ENCODE peak calls at places on chromosome 10, in seven cellular contexts. O, B, P, E, Z, C and F are unnamed samples.

GRCh38 chr10:52777414-52777813 is 4.8 kb upstream of the MBL2 start:
- DNase-seq in Z (no peak), B (no peak), O (no peak), P (no peak), C (no peak), E (no peak), F (no peak)

GRCh38 chr10:112614072-112614471 is 167.1 kb downstream of the VTI1A start:
- DNase-seq in Z (no peak), O (no peak), P (no peak), C (no peak), E (no peak), B (no peak), F (no peak)

GRCh38 chr10:92574545-92575377 is 868 bp upstream of the IDE start:
- DNase-seq in B (no peak), E (peak), C (no peak), Z (peak), O (peak), P (no peak), F (no peak)

GRCh38 chr10:70458329-70459060 is 17.0 kb upstream of the NODAL start:
- DNase-seq in O (no peak), P (peak), B (peak), E (peak), C (peak), Z (peak), F (no peak)

GRCh38 chr10:61795147-61795546 is 106.4 kb upstream of the ARID5B start:
- DNase-seq in O (no peak), P (no peak), B (no peak), Z (no peak), C (no peak), E (no peak), F (no peak)

GRCh38 chr10:36621346-36621745 is 504.1 kb upstream of the ANKRD30A start:
- DNase-seq in E (peak), P (no peak), B (no peak), C (no peak), O (no peak), Z (no peak), F (no peak)

GRCh38 chr10:70675496-70676161 is 3.3 kb downstream of the ADAMTS14 start:
- DNase-seq in O (peak), Z (no peak), C (no peak), P (no peak), B (no peak), E (no peak), F (peak)

GRCh38 chr10:73809061-73809818 is 2.2 kb downstream of the NDST2 start:
- DNase-seq in Z (no peak), C (no peak), B (no peak), P (no peak), E (no peak), O (no peak), F (no peak)

GRCh38 chr10:86671985-86672710 is 3.8 kb downstream of the LDB3 start:
- DNase-seq in Z (peak), O (no peak), B (no peak), E (no peak), P (peak), C (no peak), F (no peak)

GRCh38 chr10:90805211-90805610 is 52.6 kb downstream of the HTR7 start:
- DNase-seq in E (no peak), B (no peak), O (no peak), Z (no peak), C (no peak), P (no peak), F (no peak)

GRCh38 chr10:78700413-78700812 is 368.4 kb upstream of the ZMIZ1 start:
- DNase-seq in B (no peak), C (no peak), O (no peak), Z (no peak), P (peak), E (peak), F (no peak)

GRCh38 chr10:100303724-100304319 is 17.3 kb upstream of the BLOC1S2 start:
- DNase-seq in O (peak), Z (peak), E (peak), B (no peak), C (peak), P (no peak), F (no peak)

GRCh38 chr10:102619281-102619981 is 24.8 kb upstream of the TRIM8 start:
- DNase-seq in C (no peak), Z (no peak), P (no peak), B (no peak), E (no peak), O (no peak), F (peak)
- TF ChIP-seq CTCF in C (no peak), Z (no peak), P (no peak), B (no peak), E (no peak), O (no peak), F (no peak)

DNA sequence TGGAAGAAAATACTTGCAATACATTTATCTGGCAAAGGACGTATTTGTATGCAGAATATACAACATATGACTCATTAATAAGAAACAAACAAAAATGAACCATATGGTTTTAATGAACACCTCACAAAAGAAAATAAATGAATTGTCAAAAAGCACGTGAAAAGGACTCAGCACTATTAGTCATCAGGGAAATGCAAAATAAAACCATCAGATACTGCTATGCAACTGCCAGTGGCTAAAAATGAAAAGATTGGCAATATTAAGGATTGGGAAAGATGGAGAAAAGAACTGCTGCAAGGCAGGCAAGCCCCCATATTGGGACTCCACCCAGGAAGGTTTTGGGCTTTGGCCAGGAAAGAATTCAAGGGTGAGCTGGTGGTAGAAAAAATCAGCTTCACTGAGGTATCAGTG is 72.8 kb downstream of the CUBN start:
- DNase-seq in C (no peak), B (no peak), E (peak), P (no peak), O (no peak), Z (no peak), F (no peak)
- TF ChIP-seq CTCF in C (no peak), B (no peak), E (no peak), P (no peak), O (no peak), Z (no peak), F (no peak)

GRCh38 chr10:6170638-6171037 is 32.1 kb upstream of the PFKFB3 start:
- DNase-seq in Z (no peak), B (no peak), P (no peak), E (no peak), C (no peak), O (no peak), F (no peak)

GRCh38 chr10:6175329-6176055 is 27.2 kb upstream of the PFKFB3 start:
- DNase-seq in C (no peak), Z (no peak), O (no peak), E (no peak), P (no peak), B (no peak), F (no peak)

GRCh38 chr10:6174201-6174874 is 28.4 kb upstream of the PFKFB3 start:
- DNase-seq in E (no peak), O (no peak), P (no peak), Z (no peak), B (no peak), C (no peak), F (no peak)

GRCh38 chr10:6171891-6172354 is 30.8 kb upstream of the PFKFB3 start:
- DNase-seq in P (peak), B (no peak), O (no peak), C (no peak), E (peak), Z (no peak), F (no peak)

DNA sequence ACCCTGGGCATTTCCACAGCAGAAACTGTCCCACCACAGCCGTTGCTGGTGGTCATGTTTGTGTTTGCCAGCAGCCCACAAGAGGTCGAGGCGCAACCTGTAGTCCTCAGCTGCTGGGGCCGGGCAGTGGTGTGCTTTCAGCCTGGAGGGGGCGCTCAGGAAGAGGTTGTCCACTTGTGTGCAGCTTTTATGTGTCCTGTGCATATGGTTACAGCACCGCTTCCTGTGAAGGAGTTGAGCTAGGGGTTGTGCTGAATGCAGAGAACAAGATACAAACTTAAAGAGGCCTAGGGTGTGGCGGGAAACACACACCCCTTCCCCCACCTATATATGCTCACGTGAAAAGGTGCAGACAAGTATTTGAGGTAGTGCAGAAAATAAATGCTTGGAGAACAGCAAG is 29.5 kb upstream of the PFKFB3 start:
- DNase-seq in C (no peak), B (no peak), Z (peak), O (no peak), E (no peak), P (no peak), F (no peak)
- TF ChIP-seq CTCF in C (peak), B (no peak), Z (peak), O (no peak), E (no peak), P (peak), F (peak)

DNA sequence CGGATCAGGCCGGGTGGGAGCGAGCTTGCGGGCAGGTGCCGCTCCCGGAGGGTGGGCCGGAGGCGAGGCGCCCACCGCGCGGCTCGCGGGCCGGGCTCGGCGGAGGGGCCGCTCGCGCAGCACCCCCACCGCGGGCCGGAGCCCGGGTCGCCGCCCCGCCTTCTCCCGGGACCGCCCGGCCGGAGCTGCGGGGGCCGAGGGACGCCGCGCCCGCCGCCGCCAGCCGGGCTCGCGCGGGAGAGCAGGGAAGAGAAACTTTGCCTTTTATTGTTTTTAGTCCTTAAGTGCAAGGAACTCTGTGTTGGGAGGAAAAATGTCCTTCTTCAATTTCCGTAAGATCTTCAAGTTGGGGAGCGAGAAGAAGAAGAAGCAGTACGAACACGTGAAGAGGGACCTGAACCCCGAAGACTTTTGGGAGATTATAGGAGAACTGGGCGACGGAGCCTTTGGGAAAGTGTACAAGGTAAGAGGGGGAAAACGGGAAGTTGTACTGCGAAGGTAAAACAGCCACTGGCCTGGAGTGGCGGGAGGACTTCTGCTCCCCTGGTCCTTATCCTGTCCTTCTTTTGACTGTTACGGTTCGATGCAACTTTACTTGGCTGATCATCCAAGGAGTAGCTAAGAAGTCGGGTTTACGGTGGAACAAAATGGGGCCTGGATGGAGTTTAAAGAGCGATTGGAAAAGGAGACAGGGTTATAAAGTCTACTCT is 648 bp downstream of the SLK start:
- DNase-seq in Z (peak), C (no peak), E (peak), B (no peak), P (no peak), O (peak), F (no peak)
- TF ChIP-seq CTCF in Z (no peak), C (no peak), E (no peak), B (no peak), P (peak), O (no peak), F (peak)

DNA sequence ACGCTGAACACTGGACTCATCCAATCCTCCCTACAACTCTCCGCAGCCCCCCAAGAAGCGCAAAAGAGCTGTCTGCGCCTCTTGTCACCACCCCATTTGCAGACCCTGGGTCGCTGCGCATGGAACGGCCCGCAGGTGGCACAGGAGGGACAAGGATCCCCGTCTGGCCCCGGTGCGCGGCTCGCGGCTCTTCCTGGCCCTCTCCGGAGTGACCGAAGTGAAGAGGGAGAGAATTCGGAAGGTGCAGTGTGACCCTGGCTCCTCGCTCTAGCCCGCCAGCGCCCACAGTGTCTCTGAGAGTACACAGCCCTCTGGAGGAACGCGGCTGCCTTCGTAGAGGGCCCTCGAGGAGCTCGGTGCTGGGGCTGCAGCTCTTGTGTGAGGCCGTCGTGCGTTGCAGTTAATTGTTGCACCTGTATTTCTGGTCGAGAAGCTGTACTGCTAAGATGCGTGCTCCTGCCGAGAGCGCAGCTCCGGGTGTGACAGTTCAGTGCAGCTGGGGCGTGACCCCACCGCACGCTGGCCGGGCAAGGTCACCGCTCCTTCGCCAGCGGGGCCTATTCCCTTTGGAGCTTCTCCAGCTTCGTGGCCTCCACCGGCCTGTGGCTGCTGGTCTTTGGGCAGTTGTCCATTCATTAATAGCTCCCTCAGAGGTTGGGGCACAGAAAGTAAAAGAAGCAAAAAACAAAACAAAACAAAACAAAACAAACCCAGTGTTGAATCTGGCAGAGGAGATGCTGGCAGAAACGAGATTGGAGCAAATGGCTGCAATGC is 119.0 kb downstream of the SEC23IP start:
- DNase-seq in E (no peak), O (no peak), C (no peak), Z (peak), B (no peak), P (no peak), F (no peak)
- TF ChIP-seq CTCF in E (no peak), O (no peak), C (peak), Z (peak), B (no peak), P (no peak), F (no peak)

DNA sequence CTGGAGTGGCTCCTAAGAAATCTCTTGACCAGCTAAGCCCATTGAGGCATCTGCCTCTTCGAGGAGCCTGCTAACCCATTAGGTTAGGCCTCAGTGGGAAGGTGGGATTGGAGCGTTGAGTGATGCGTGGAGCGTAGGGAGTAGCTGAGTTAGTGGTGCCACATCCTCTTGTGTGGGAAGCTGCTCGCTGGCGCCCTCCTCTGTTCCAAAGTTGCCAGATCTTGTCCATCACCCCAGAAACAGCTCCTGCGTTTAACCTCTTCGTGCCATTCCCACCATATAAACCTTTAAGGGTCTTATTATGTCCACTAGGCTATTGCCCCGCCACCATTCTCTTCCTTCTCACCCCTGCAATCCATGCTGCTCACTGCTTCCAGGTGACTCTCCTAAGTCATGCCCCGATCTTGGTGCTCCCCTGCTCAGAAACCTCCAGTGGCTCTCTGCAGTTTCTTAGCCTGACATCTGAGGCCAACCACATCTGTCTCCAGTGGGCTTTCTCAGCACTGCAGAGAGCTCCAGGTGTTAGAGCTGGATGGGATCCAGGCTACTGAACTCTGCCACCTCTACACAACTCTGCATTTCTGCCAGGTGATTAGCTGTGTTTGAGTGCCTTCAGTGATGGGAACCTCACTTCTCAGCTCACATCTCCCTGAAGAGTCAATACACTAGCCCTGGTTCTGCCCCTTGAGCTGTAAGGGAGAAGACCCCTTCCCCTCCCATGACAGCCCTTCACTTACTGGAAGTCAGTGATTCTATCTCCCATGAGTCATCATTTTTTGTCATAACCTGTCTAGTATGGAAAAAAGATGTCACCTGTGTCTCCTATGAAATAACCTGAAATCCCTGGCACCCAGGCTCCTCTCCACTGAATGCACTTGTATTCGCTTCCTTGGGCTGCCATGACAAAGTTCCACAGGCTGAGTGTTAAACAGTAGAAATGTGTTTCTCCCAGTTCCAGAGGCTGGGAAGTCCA is 65.0 kb upstream of the FGFR2 start:
- DNase-seq in O (peak), P (no peak), B (no peak), E (no peak), Z (peak), C (no peak), F (no peak)
- TF ChIP-seq CTCF in O (no peak), P (no peak), B (no peak), E (no peak), Z (peak), C (peak), F (peak)

DNA sequence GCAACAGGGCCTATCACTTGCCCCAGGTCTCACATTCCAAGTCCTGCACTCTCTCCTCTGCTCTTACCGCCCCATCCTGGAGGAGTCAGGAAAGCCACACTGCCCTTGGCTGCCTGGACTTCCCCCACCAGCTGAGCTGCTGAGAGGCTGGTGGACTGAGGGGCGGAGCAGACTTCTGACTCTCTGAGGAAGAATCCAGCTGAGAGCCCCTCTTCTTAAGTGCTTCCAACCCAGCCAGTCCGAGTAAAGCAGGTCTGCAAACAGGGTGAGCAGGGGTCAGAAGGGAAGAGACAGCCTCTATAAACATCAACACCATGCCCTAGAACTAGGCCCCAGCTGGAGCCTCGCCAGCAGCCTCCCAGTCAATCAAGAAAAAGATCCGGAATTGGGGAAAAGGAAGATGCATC is 92.4 kb upstream of the TMEM72 start:
- DNase-seq in C (no peak), E (no peak), Z (peak), B (no peak), P (no peak), O (no peak), F (no peak)
- TF ChIP-seq CTCF in C (no peak), E (no peak), Z (no peak), B (no peak), P (no peak), O (no peak), F (no peak)

DNA sequence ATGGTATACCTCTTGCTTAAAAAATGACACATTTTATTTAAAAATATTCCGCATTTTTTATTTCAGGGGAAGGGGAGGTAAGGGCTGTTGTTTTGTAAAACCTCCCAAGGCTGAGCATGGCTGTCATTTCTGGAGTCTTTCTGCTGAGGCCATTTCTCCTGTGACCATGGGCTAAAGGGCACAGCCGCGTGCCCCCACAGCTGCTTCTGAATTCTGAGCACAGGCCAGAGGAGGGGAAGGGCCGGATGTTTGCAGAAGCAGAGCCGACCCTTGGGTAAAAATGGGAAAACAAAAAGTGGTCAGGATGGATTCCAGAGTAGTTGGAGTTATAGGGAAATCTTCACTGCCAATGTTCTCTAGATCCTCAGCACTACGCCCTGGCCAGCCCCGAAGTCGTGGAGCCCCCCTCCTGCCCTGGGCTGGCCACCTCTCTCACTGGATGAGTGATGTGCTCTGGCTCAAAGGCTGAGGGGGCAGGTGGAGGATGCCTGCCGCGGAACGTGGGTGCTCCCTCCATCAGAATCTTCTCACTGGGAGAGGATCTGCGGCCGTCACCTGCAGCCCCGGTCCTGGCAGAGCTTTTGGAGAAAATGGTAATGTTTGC is 131.3 kb upstream of the ZEB1 start:
- DNase-seq in O (no peak), P (no peak), C (no peak), B (no peak), E (no peak), Z (no peak), F (no peak)
- TF ChIP-seq CTCF in O (no peak), P (no peak), C (no peak), B (no peak), E (no peak), Z (no peak), F (no peak)

DNA sequence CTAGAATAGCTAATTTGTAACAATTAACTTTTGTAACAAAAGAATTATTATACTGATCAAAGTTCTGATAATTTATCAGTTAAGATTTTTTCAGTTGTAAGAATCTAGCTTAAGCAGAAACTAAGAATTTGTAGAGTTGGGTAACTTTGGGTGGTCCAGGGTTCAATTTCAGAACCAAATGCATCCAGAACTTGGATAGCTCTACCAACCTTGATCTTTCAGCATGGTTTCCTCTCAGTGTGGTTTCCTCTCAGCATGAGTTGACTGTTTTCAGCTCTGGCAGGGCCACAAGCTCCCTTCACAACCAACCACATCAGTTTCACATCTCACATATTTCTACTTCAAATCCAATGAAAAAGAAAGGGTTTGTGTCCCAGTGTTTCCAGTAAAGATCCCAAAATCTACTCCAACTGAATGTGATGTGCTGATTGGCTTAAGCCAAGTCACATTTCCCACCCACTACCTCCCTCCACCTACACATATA is 3.3 kb upstream of the FAS start:
- DNase-seq in O (no peak), E (no peak), Z (no peak), B (no peak), C (no peak), P (no peak), F (no peak)
- TF ChIP-seq CTCF in O (no peak), E (no peak), Z (no peak), B (no peak), C (no peak), P (no peak), F (peak)